ENCODE peak calls at places on chromosomes 4 and X, in six cellular contexts. H is upper lobe of right lung, D is psoas muscle, B is left ventricle myocardium inferior, I is ovary, R is K562. K is an unnamed sample. For H3K4me1, the result is how much of the 10 kb centered on the place peaks cover.

GRCh38 chr4:187077749-187078148 is 354.1 kb upstream of the FAT1 start:
- DNase-seq in H (no peak), D (no peak), B (no peak), I (no peak), R (no peak), K (no peak)

GRCh38 chrX:120664081-120664480 is 34.2 kb upstream of the C1GALT1C1 start:
- DNase-seq in H (no peak), D (no peak), B (no peak), I (no peak), R (no peak), K (no peak)

GRCh38 chr4:70838972-70839536 is 636 bp downstream of the GRSF1 start:
- DNase-seq in H (peak), D (peak), B (peak), I (peak), R (peak), K (peak)

GRCh38 chrX:4690516-4690915 is 977.1 kb upstream of the PRKX start:
- DNase-seq in H (no peak), D (no peak), B (no peak), I (no peak), R (no peak), K (no peak)

GRCh38 chrX:50704987-50705386 is 109.0 kb downstream of the SHROOM4 start:
- DNase-seq in H (no peak), D (no peak), B (no peak), I (no peak), R (no peak), K (no peak)

GRCh38 chrX:106170318-106170717 is 2.2 kb downstream of the PWWP3B start:
- DNase-seq in H (no peak), D (no peak), B (no peak), I (no peak), R (no peak), K (no peak)

GRCh38 chr4:45102716-45103115 is 376.4 kb upstream of the GNPDA2 start:
- DNase-seq in H (no peak), D (no peak), B (no peak), I (no peak), R (no peak), K (no peak)

GRCh38 chr4:41418444-41418843 is 119.5 kb upstream of the LIMCH1 start:
- DNase-seq in H (no peak), D (peak), B (peak), I (peak), R (no peak), K (peak)

GRCh38 chr4:147289181-147289580 is 191.7 kb upstream of the EDNRA start:
- DNase-seq in H (no peak), D (no peak), B (no peak), I (no peak), R (no peak), K (no peak)
- H3K4me1 ChIP-seq in H (under half), D (under half), B (under half), I (under half), R (under half), K (under half)

GRCh38 chrX:155179343-155179997 is 36.8 kb upstream of the VBP1 start:
- DNase-seq in H (no peak), D (no peak), B (no peak), I (no peak), R (peak), K (no peak)
- TF ChIP-seq CTCF in H (no peak), D (no peak), B (peak), I (no peak), R (peak), K (no peak)

GRCh38 chr4:143391895-143392294 is 55.2 kb downstream of the GAB1 start:
- DNase-seq in H (no peak), D (no peak), B (no peak), I (no peak), R (no peak), K (no peak)
- H3K27ac ChIP-seq in H (peak), D (peak), B (peak), I (no peak), R (no peak), K (peak)

GRCh38 chr4:7331682-7332000 is 103.1 kb downstream of the PSAPL1 start:
- DNase-seq in H (no peak), D (no peak), B (peak), I (no peak), R (no peak), K (no peak)
- H3K4me1 ChIP-seq in H (under half), D (under half), B (under half), I (under half), R (under half), K (under half)

GRCh38 chrX:27619975-27620374 is 29.8 kb downstream of the DCAF8L2 start:
- DNase-seq in H (no peak), D (no peak), B (no peak), I (no peak), R (no peak), K (no peak)
- TF ChIP-seq CTCF in H (peak), D (no peak), B (peak), I (no peak), R (no peak), K (no peak)

GRCh38 chr4:98706935-98707334 is 48.5 kb upstream of the TSPAN5 start:
- DNase-seq in H (no peak), D (no peak), B (no peak), I (no peak), R (no peak), K (no peak)
- H3K27ac ChIP-seq in H (no peak), D (no peak), B (no peak), I (no peak), R (no peak), K (no peak)

GRCh38 chrX:39875834-39876625 is 221.7 kb downstream of the BCOR start:
- DNase-seq in H (no peak), D (no peak), B (no peak), I (no peak), R (no peak), K (no peak)
- H3K4me1 ChIP-seq in H (under half), D (under half), B (under half), I (under half), R (under half), K (under half)

DNA sequence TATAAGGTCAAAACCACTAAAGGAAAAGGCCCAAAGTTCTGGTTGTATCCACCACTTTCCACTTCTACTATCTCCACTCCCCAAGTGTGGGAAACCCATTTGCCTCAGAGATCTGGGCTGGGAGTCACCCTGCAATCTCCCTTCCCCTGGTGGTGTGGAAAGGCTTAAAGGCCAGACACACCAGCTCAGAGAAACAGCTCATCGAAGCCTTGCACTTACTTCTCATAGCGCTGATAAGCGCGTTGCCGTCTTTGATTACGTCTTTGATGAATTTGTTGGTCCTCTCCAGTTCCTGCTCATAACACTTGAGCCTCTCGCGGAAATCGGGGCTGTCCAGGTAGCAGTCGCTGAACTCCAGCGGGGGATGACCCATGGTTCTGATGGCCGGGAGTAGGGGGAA is 647 bp downstream of the OPHN1 start:
- DNase-seq in H (no peak), D (no peak), B (no peak), I (no peak), R (peak), K (no peak)
- TF ChIP-seq CTCF in H (no peak), D (no peak), B (peak), I (no peak), R (no peak), K (no peak)

GRCh38 chrX:108516184-108516583 is 76.5 kb downstream of the COL4A5 start:
- DNase-seq in H (no peak), D (no peak), B (no peak), I (no peak), R (no peak), K (no peak)

GRCh38 chrX:108511721-108512120 is 72.1 kb downstream of the COL4A5 start:
- DNase-seq in H (no peak), D (no peak), B (no peak), I (no peak), R (no peak), K (no peak)
- H3K27ac ChIP-seq in H (no peak), D (no peak), B (no peak), I (no peak), R (no peak), K (no peak)

GRCh38 chr4:80305466-80305865 is 30.1 kb upstream of the CFAP299 start:
- DNase-seq in H (no peak), D (no peak), B (no peak), I (no peak), R (no peak), K (no peak)
- H3K4me1 ChIP-seq in H (under half), D (under half), B (under half), I (under half), R (under half), K (under half)

K was measured in tibial artery.